ENCODE peak calls at places on chromosomes 12 and 14, in four cellular contexts. K, I, L and H are unnamed samples.

GRCh38 chr14:36857136-36857535 is 195.5 kb downstream of the PAX9 start:
- DNase-seq in K (no peak), I (no peak), L (no peak), H (no peak)

GRCh38 chr12:54184024-54184805 is 4.6 kb downstream of the SMUG1 start:
- DNase-seq in K (no peak), I (no peak), L (no peak), H (no peak)

GRCh38 chr12:124774462-124775167 is 89.0 kb downstream of the SCARB1 start:
- DNase-seq in K (no peak), I (no peak), L (no peak), H (no peak)

GRCh38 chr12:24751181-24751580 is 197.7 kb downstream of the BCAT1 start:
- DNase-seq in K (no peak), I (no peak), L (no peak), H (no peak)

GRCh38 chr14:76942288-76942778 is 86.2 kb downstream of the IRF2BPL start:
- DNase-seq in K (no peak), I (no peak), L (no peak), H (no peak)

GRCh38 chr12:68454855-68455254 is 122.7 kb upstream of the MDM1 start:
- DNase-seq in K (no peak), I (no peak), L (no peak), H (no peak)

GRCh38 chr14:83217492-83217891 is 1683.8 kb upstream of the SEL1L start:
- DNase-seq in K (no peak), I (peak; percentile 82), L (no peak), H (no peak)

GRCh38 chr14:55440385-55440784 is at the start of gene TBPL2:
- DNase-seq in K (no peak), I (no peak), L (no peak), H (no peak)

GRCh38 chr14:104426771-104427125 is 152.8 kb upstream of the C14orf180 start:
- DNase-seq in K (no peak), I (no peak), L (no peak), H (no peak)

GRCh38 chr14:72855913-72856312 is 38.0 kb downstream of the DPF3 start:
- DNase-seq in K (no peak), I (no peak), L (no peak), H (no peak)

GRCh38 chr14:72610096-72610830 is 283.6 kb downstream of the DPF3 start:
- DNase-seq in K (no peak), I (no peak), L (no peak), H (no peak)

GRCh38 chr14:61860294-61860918 is 98.2 kb downstream of the SNAPC1 start:
- DNase-seq in K (peak; percentile 43), I (peak; percentile 56), L (peak; percentile 34), H (peak; percentile 29)

GRCh38 chr12:79635676-79636075 is 55.1 kb downstream of the PAWR start:
- DNase-seq in K (no peak), I (no peak), L (no peak), H (no peak)

GRCh38 chr12:49231881-49232650 is 32.8 kb upstream of the TUBA1C start:
- DNase-seq in K (no peak), I (no peak), L (no peak), H (no peak)

GRCh38 chr14:29274890-29275651 is 508.5 kb downstream of the FOXG1 start:
- DNase-seq in K (no peak), I (no peak), L (no peak), H (no peak)

GRCh38 chr14:71371711-71372396 is 464.6 kb downstream of the PCNX1 start:
- DNase-seq in K (no peak), I (no peak), L (no peak), H (no peak)

GRCh38 chr14:36942522-36943245 is 229.7 kb downstream of the SLC25A21 start:
- DNase-seq in K (no peak), I (no peak), L (no peak), H (no peak)

GRCh38 chr12:121038861-121039654 is at the start of gene OASL:
- DNase-seq in K (peak; percentile 50), I (peak; percentile 23), L (no peak), H (no peak)

GRCh38 chr12:31362759-31363415 is 36.9 kb upstream of the SINHCAF start:
- DNase-seq in K (no peak), I (no peak), L (peak; percentile 35), H (no peak)

GRCh38 chr12:47222960-47223847 is 143.4 kb upstream of the AMIGO2 start:
- DNase-seq in K (no peak), I (no peak), L (no peak), H (peak; percentile 74)

GRCh38 chr14:64501326-64502171 is 2.1 kb downstream of the ZBTB25 start:
- DNase-seq in K (peak; percentile 28), I (peak; percentile 77), L (peak; percentile 55), H (no peak)

GRCh38 chr12:46267618-46268348 is 1.1 kb downstream of the SLC38A1 start:
- DNase-seq in K (peak; percentile 43), I (no peak), L (no peak), H (no peak)

GRCh38 chr14:23327947-23328744 is 6.9 kb downstream of the PABPN1 start:
- DNase-seq in K (peak; percentile 69), I (peak; percentile 67), L (peak; percentile 89), H (no peak)

GRCh38 chr12:84767079-84767478 is 145.5 kb downstream of the SLC6A15 start:
- DNase-seq in K (no peak), I (no peak), L (no peak), H (no peak)

GRCh38 chr14:65287264-65288131 is 125.0 kb upstream of the FUT8 start:
- DNase-seq in K (peak; percentile 70), I (no peak), L (no peak), H (no peak)

GRCh38 chr12:51891843-51892242 is 3.9 kb downstream of the ANKRD33 start:
- DNase-seq in K (no peak), I (no peak), L (no peak), H (no peak)

GRCh38 chr12:80679346-80680131 is 27.9 kb upstream of the MYF6 start:
- DNase-seq in K (no peak), I (no peak), L (no peak), H (no peak)

GRCh38 chr12:70774055-70774454 is 136.8 kb upstream of the PTPRB start:
- DNase-seq in K (no peak), I (no peak), L (no peak), H (no peak)

GRCh38 chr14:101481557-101481956 is 79.7 kb upstream of the DIO3 start:
- DNase-seq in K (no peak), I (no peak), L (no peak), H (no peak)

GRCh38 chr12:103908246-103908541 is 22.0 kb upstream of the HSP90B1 start:
- DNase-seq in K (no peak), I (no peak), L (no peak), H (no peak)
- H3K27ac ChIP-seq in K (no peak overlapping the region), I (no peak overlapping the region), L (no peak overlapping the region), H (no peak overlapping the region)

GRCh38 chr12:109567967-109568366 is 5.3 kb downstream of the MMAB start:
- DNase-seq in K (no peak), I (no peak), L (no peak), H (no peak)
- H3K36me3 ChIP-seq in K (peaks cover 56% of the 10 kb centered on the region), I (peaks cover 86% of the 10 kb centered on the region), L (peaks cover 72% of the 10 kb centered on the region), H (peaks cover 7% of the 10 kb centered on the region)

DNA sequence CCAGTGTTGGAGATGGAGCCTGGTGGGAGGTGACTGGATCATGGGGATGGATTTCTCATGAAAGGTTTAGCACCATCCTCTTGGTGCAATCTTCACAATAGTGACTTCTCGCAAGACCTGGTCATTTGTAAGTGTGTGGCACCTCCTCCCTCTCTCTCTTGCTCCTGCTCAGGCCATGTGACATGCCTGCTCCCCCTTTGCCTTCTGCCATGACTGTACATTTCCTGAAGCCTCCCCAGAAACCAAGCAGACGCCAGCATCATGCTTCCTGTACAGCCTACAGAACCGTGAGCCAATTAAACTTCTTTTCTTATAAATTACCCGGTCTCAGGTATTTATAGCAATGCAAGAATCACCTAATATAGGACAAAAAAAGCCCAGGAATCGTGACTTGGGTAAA is 171.0 kb upstream of the FOXN3 start:
- DNase-seq in K (no peak), I (no peak), L (no peak), H (no peak)
- H3K9me3 ChIP-seq in K (no peaks in the 10 kb centered on the region), I (no peaks in the 10 kb centered on the region), L (no peaks in the 10 kb centered on the region), H (no peaks in the 10 kb centered on the region)

GRCh38 chr12:7015555-7016370 is 2.5 kb downstream of the LPCAT3 start:
- DNase-seq in K (no peak), I (no peak), L (no peak), H (no peak)
- H3K27ac ChIP-seq in K (no peak overlapping the region), I (no peak overlapping the region), L (no peak overlapping the region), H (no peak overlapping the region)

DNA sequence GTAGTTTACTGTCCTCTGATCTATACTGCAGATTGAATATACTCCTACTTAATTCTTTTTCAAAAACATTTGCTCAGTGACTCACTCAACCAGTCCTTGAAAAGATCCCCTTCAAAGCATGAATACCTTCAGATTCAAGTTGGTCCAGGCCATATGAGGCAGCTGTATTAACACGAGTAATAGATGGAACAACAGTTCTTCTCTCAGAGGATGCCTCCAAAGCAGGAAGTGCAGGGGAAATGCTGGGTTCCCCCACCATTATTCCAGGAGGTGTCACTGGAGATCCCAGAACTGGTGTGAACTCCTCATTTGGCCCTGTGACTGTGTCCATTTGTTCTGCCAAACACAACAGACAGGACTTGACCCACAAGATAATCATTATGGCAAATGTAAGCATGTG is 20.6 kb downstream of the ARMH4 start:
- DNase-seq in K (no peak), I (no peak), L (peak; percentile 31), H (no peak)
- H3K36me3 ChIP-seq in K (no peaks in the 10 kb centered on the region), I (no peaks in the 10 kb centered on the region), L (no peaks in the 10 kb centered on the region), H (no peaks in the 10 kb centered on the region)

GRCh38 chr12:133236144-133236543 is 467 bp upstream of the ANHX start:
- DNase-seq in K (no peak), I (no peak), L (no peak), H (no peak)
- H3K9me3 ChIP-seq in K (no peaks in the 10 kb centered on the region), I (peaks cover 3% of the 10 kb centered on the region), L (peaks cover 82% of the 10 kb centered on the region), H (peaks cover 26% of the 10 kb centered on the region)

GRCh38 chr14:21269252-21270046 is at the start of gene HNRNPC:
- DNase-seq in K (peak; percentile 100), I (peak; percentile 100), L (peak; percentile 100), H (peak; percentile 100)

GRCh38 chr14:21264025-21264801 is 5.0 kb downstream of the HNRNPC start:
- DNase-seq in K (no peak), I (no peak), L (no peak), H (no peak)

GRCh38 chr14:21267431-21267845 is 1.8 kb downstream of the HNRNPC start:
- DNase-seq in K (no peak), I (no peak), L (no peak), H (no peak)

GRCh38 chr14:21268612-21269251 is 510 bp downstream of the HNRNPC start:
- DNase-seq in K (peak; percentile 43), I (peak; percentile 45), L (peak; percentile 77), H (peak; percentile 4)

GRCh38 chr14:21267886-21268611 is 1.2 kb downstream of the HNRNPC start:
- DNase-seq in K (no peak), I (no peak), L (no peak), H (no peak)
- H3K27ac ChIP-seq in K (peak overlapping the region; percentile 97), I (peak overlapping the region; percentile 96), L (peak overlapping the region; percentile 91), H (no peak overlapping the region)